ENCODE peak calls at places on chromosomes 1 and 21, in five cellular contexts. One of them, this sample, is unnamed.

GRCh38 chr21:38804617-38805281 is 980 bp upstream of the ETS2 start:
- DNase-seq in astrocyte of the spinal cord: peak
- DNase-seq in PC-9: peak
- DNase-seq in cardiac muscle cell: peak
- DNase-seq in uterus: peak
- DNase-seq in this sample: no peak

GRCh38 chr1:16208270-16208987 is 4.0 kb downstream of the ARHGEF19 start:
- DNase-seq in uterus: no peak
- DNase-seq in PC-9: peak
- DNase-seq in astrocyte of the spinal cord: no peak
- DNase-seq in cardiac muscle cell: no peak
- DNase-seq in this sample: no peak

GRCh38 chr1:226349801-226350503 is 41.0 kb upstream of the LIN9 start:
- DNase-seq in astrocyte of the spinal cord: no peak
- DNase-seq in cardiac muscle cell: no peak
- DNase-seq in PC-9: no peak
- DNase-seq in uterus: no peak
- DNase-seq in this sample: no peak

GRCh38 chr1:1406101-1406820 is 832 bp downstream of the MRPL20 start:
- DNase-seq in astrocyte of the spinal cord: no peak
- DNase-seq in cardiac muscle cell: no peak
- DNase-seq in PC-9: no peak
- DNase-seq in uterus: no peak
- DNase-seq in this sample: no peak

GRCh38 chr1:224170748-224171478 is 12.1 kb upstream of the DEGS1 start:
- DNase-seq in astrocyte of the spinal cord: peak
- DNase-seq in PC-9: peak
- DNase-seq in cardiac muscle cell: no peak
- DNase-seq in uterus: no peak
- DNase-seq in this sample: no peak

GRCh38 chr1:12600335-12600734 is 17.7 kb downstream of the DHRS3 start:
- DNase-seq in cardiac muscle cell: no peak
- DNase-seq in uterus: peak
- DNase-seq in astrocyte of the spinal cord: no peak
- DNase-seq in PC-9: no peak
- DNase-seq in this sample: no peak

GRCh38 chr21:43364851-43365424 is 62.0 kb downstream of the SIK1 start:
- DNase-seq in uterus: no peak
- DNase-seq in cardiac muscle cell: peak
- DNase-seq in PC-9: no peak
- DNase-seq in astrocyte of the spinal cord: no peak
- DNase-seq in this sample: no peak

GRCh38 chr1:85230305-85230977 is 29.0 kb downstream of the C1orf52 start:
- DNase-seq in uterus: no peak
- DNase-seq in astrocyte of the spinal cord: no peak
- DNase-seq in PC-9: no peak
- DNase-seq in cardiac muscle cell: no peak
- DNase-seq in this sample: no peak

GRCh38 chr1:89525169-89525855 is 683 bp downstream of the LRRC8B start:
- DNase-seq in uterus: no peak
- DNase-seq in PC-9: no peak
- DNase-seq in cardiac muscle cell: peak
- DNase-seq in astrocyte of the spinal cord: no peak
- DNase-seq in this sample: no peak

GRCh38 chr1:82464362-82464931 is 663.7 kb downstream of the ADGRL2 start:
- DNase-seq in PC-9: peak
- DNase-seq in uterus: peak
- DNase-seq in cardiac muscle cell: peak
- DNase-seq in astrocyte of the spinal cord: peak
- DNase-seq in this sample: peak

GRCh38 chr1:175254190-175254589 is 61.6 kb upstream of the KIAA0040 start:
- DNase-seq in cardiac muscle cell: no peak
- DNase-seq in PC-9: no peak
- DNase-seq in astrocyte of the spinal cord: no peak
- DNase-seq in uterus: no peak
- DNase-seq in this sample: no peak

DNA sequence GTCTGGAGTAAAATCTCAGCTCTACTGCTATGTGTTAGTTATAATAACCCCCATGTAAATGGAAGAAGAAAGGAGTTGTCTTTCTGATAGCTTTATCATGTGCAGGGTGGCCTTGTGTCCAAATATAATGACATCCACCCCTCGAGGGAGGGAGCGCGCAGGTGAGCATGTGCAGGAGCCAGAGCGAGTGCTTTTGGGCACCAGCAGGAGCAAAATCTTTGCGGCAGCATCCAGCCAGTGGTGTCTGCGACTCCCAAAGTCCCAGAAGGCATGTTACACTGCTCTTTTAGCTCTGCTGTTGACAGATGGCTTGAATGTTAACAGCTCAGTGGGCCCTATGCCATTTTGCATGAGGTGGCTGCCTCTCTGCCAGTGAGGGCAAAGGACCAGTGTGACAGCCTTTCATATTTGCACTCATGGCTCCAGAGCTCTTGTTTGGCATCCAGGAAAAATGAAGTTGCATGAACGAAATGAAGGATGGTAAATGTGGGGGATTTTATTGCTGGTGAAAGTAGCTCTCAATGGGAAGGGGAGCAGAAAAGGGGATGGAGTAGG is 146.7 kb downstream of the HMCN1 start:
- DNase-seq in uterus: no peak
- DNase-seq in cardiac muscle cell: no peak
- DNase-seq in astrocyte of the spinal cord: no peak
- DNase-seq in PC-9: no peak
- DNase-seq in this sample: no peak
- TF ChIP-seq CTCF in uterus: no peak
- TF ChIP-seq CTCF in cardiac muscle cell: no peak
- TF ChIP-seq CTCF in astrocyte of the spinal cord: no peak
- TF ChIP-seq CTCF in PC-9: no peak
- TF ChIP-seq CTCF in this sample: no peak

DNA sequence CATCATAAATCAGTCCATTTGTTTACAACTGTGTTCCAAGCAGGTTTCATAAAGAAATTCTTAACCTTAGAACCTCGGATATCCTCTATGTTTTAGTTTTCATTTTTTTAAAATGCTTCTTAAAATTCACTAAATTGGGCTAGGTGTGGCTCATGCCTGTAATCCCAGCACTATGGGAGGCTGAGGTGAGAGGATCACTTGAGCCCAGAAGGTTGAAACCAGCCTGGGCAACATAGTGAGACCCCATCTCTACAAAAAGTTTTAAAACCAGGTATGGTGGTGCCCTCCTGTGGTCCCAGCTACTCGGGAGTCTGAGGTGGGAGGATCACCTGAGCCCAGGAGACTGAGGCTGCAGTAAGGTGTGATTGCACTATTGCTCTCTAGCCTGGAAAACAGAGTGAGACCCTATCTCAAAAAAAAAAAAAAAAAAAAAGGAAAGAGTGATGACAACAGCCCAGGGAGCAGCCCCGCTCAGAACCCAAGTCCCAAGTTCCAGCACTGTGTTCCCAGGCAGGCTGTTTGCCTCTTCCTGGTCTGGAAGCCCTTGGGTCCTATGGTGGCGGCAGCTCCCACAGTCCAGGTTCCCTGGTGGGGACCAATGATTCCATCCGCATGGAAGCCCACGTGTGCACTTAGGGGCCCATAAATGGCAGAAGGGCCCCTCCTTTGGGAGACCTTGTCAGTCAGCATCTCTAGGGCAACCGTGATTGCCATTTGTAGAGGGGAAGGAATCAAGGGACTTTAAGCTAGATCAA is 24.7 kb upstream of the SPSB1 start:
- DNase-seq in uterus: no peak
- DNase-seq in PC-9: no peak
- DNase-seq in astrocyte of the spinal cord: no peak
- DNase-seq in cardiac muscle cell: no peak
- DNase-seq in this sample: no peak
- TF ChIP-seq CTCF in uterus: no peak
- TF ChIP-seq CTCF in PC-9: no peak
- TF ChIP-seq CTCF in astrocyte of the spinal cord: no peak
- TF ChIP-seq CTCF in cardiac muscle cell: no peak
- TF ChIP-seq CTCF in this sample: no peak

GRCh38 chr1:21657456-21658190 is 11.5 kb downstream of the RAP1GAP start:
- DNase-seq in PC-9: no peak
- DNase-seq in cardiac muscle cell: no peak
- DNase-seq in astrocyte of the spinal cord: no peak
- DNase-seq in uterus: no peak
- DNase-seq in this sample: no peak
- TF ChIP-seq CTCF in PC-9: no peak
- TF ChIP-seq CTCF in cardiac muscle cell: no peak
- TF ChIP-seq CTCF in astrocyte of the spinal cord: peak
- TF ChIP-seq CTCF in uterus: no peak
- TF ChIP-seq CTCF in this sample: no peak

GRCh38 chr1:111032295-111032897 is 68.7 kb upstream of the LRIF1 start:
- DNase-seq in uterus: no peak
- DNase-seq in cardiac muscle cell: peak
- DNase-seq in PC-9: peak
- DNase-seq in astrocyte of the spinal cord: peak
- DNase-seq in this sample: peak
- TF ChIP-seq CTCF in uterus: peak
- TF ChIP-seq CTCF in cardiac muscle cell: peak
- TF ChIP-seq CTCF in PC-9: peak
- TF ChIP-seq CTCF in astrocyte of the spinal cord: peak
- TF ChIP-seq CTCF in this sample: peak

GRCh38 chr1:29713857-29714256 is 477.5 kb downstream of the PTPRU start:
- DNase-seq in astrocyte of the spinal cord: peak
- DNase-seq in uterus: no peak
- DNase-seq in PC-9: no peak
- DNase-seq in cardiac muscle cell: no peak
- DNase-seq in this sample: no peak
- TF ChIP-seq CTCF in astrocyte of the spinal cord: peak
- TF ChIP-seq CTCF in uterus: no peak
- TF ChIP-seq CTCF in PC-9: no peak
- TF ChIP-seq CTCF in cardiac muscle cell: peak
- TF ChIP-seq CTCF in this sample: peak

GRCh38 chr1:209936125-209936524 is 1.9 kb upstream of the SYT14 start:
- DNase-seq in cardiac muscle cell: no peak
- DNase-seq in uterus: no peak
- DNase-seq in PC-9: no peak
- DNase-seq in astrocyte of the spinal cord: no peak
- DNase-seq in this sample: no peak

DNA sequence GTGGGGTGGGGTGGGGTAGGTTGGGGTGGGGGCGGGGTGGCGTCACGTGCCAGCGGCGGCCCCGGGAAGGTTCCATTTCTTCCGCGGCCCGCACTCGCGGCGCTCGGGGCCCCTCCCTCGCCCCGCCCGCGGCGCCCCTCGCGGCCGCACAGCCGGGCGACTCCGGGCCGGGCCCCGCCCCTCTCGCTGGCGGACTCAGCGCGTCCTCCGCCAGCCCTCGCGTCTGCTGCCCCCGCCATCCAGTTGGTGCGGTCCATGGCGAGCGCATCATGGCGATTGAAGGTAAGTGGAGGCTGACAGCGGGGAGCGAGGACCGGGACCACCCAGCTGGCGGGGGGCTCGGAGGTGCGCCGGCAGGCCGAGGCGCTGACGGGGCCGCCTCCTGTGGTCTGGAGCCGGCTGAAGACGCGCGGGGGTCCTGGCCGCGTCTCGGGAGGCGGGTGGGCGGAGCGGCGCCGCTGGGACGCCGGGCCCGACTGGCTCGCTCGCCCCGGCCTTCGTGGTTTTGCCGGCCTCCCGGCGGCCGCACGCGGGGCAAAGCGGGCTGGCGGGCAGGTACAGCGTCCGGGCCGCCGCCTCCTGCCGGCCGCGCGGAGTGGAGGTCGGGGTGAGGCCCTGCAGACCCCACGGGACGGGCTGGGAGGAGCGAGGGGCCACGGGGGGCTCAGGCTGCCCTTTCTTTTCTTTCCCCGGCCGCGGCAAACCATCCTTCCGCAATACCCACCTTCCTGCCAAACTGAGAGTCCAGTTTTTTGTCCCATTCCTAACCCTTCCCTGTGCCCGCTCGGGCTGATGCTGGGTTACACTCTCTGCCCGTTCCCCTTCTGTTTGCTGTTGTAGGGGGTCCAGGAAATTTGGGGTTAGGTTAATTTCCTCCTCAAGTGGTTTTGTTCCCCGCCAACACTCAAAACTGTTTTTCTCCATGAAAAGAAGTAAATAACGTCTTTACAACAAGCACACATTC is at the start of gene SYT14:
- DNase-seq in uterus: no peak
- DNase-seq in cardiac muscle cell: peak
- DNase-seq in astrocyte of the spinal cord: peak
- DNase-seq in PC-9: no peak
- DNase-seq in this sample: no peak
- TF ChIP-seq CTCF in uterus: no peak
- TF ChIP-seq CTCF in cardiac muscle cell: peak
- TF ChIP-seq CTCF in astrocyte of the spinal cord: peak
- TF ChIP-seq CTCF in PC-9: no peak
- TF ChIP-seq CTCF in this sample: peak

GRCh38 chr21:37460196-37460595 is 93.6 kb downstream of the DYRK1A start:
- DNase-seq in cardiac muscle cell: peak
- DNase-seq in PC-9: no peak
- DNase-seq in astrocyte of the spinal cord: no peak
- DNase-seq in uterus: no peak
- DNase-seq in this sample: no peak
- TF ChIP-seq CTCF in cardiac muscle cell: peak
- TF ChIP-seq CTCF in PC-9: no peak
- TF ChIP-seq CTCF in astrocyte of the spinal cord: peak
- TF ChIP-seq CTCF in uterus: no peak
- TF ChIP-seq CTCF in this sample: peak

DNA sequence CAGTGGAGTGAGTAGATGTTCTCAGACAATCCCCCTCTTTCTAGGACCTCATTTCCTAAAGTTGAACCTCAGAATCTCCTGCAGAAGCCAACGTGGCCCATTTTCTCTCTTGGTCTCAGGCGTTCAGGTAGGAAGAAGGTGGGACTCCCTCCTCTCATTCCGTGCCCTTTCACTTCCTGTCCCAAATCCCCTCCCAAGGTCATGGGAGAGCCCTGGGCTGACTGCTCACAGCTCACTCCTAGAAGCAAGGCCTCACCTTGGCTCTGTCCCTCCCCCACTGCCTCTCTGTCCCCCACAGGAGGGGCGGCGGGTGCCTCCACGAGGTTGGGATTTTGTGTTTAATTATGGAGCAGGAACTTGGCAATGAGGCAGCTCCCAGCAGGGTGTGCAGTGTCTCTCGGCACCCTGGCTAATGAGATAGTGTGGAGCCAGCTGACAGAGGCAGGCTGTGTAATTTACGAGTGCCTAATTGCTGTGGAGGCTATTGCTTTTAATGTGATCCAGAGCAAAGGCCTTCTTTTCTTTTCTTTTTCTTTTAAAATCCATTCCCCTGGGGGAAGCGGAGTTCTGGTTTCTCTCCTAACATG is 9.1 kb upstream of the CDK18 start:
- DNase-seq in PC-9: no peak
- DNase-seq in uterus: no peak
- DNase-seq in astrocyte of the spinal cord: no peak
- DNase-seq in cardiac muscle cell: peak
- DNase-seq in this sample: no peak
- TF ChIP-seq CTCF in PC-9: no peak
- TF ChIP-seq CTCF in uterus: no peak
- TF ChIP-seq CTCF in astrocyte of the spinal cord: no peak
- TF ChIP-seq CTCF in cardiac muscle cell: no peak
- TF ChIP-seq CTCF in this sample: no peak